ENCODE peak calls at places on chromosomes 1 and 21, in four cellular contexts. I is ACHN, U is foreskin keratinocyte, J is thoracic aorta. L is an unnamed sample.

GRCh38 chr1:3237994-3238704 is 169.1 kb downstream of the PRDM16 start:
- DNase-seq in J (no peak), I (no peak), U (no peak), L (no peak)

GRCh38 chr1:234975122-234975940 is 153.3 kb downstream of the TOMM20 start:
- DNase-seq in J (no peak), U (peak; percentile 87), I (peak; percentile 96), L (no peak)

GRCh38 chr1:233085566-233085965 is 135.2 kb downstream of the NTPCR start:
- DNase-seq in U (peak; percentile 44), J (no peak), I (no peak), L (no peak)

GRCh38 chr1:2540816-2541492 is 10.9 kb upstream of the HES5 start:
- DNase-seq in I (no peak), J (no peak), U (no peak), L (no peak)

GRCh38 chr1:208570362-208570761 is 326.2 kb upstream of the PLXNA2 start:
- DNase-seq in J (no peak), I (no peak), U (no peak), L (no peak)

GRCh38 chr1:225877570-225877969 is 4.6 kb downstream of the TMEM63A start:
- DNase-seq in J (no peak), U (no peak), I (peak; percentile 41), L (no peak)

GRCh38 chr1:199929556-199929955 is 98.0 kb upstream of the NR5A2 start:
- DNase-seq in J (no peak), U (no peak), I (no peak), L (no peak)

GRCh38 chr1:60848583-60849188 is 233.7 kb upstream of the NFIA start:
- DNase-seq in I (peak; percentile 37), U (no peak), J (no peak), L (peak; percentile 29)

GRCh38 chr1:154352581-154353459 is 27.5 kb downstream of the ATP8B2 start:
- DNase-seq in J (no peak), U (no peak), I (peak; percentile 68), L (peak; percentile 82)

GRCh38 chr1:212752934-212753497 is 38.6 kb downstream of the NSL1 start:
- DNase-seq in U (no peak), J (no peak), I (no peak), L (no peak)

GRCh38 chr1:196063952-196064351 is 544.3 kb downstream of the KCNT2 start:
- DNase-seq in I (no peak), J (no peak), U (no peak), L (no peak)

GRCh38 chr1:8419172-8419571 is 101.3 kb downstream of the SLC45A1 start:
- DNase-seq in U (no peak), I (no peak), J (no peak), L (no peak)

GRCh38 chr21:28669978-28670377 is 322.7 kb downstream of the LTN1 start:
- DNase-seq in U (no peak), J (no peak), I (no peak), L (no peak)